ENCODE peak calls at places on chromosomes 6 and 20, in eight cellular contexts. E is CD4-positive, alpha-beta memory T cell; G is GM23248; X is tibial artery; U is transverse colon; N is uterus; H is testis; I is left lung. S is an unnamed sample.

GRCh38 chr6:144294016-144294415 is 8.9 kb downstream of the UTRN start:
- DNase-seq in I (no peak), X (no peak), N (no peak), E (no peak), G (peak; percentile 87), H (no peak), U (no peak), S (no peak)

GRCh38 chr6:31293343-31293742 is 21.5 kb upstream of the HLA-C start:
- DNase-seq in X (no peak), I (no peak), U (no peak), E (no peak), H (no peak), G (peak; percentile 48), N (no peak), S (no peak)

GRCh38 chr6:26159417-26160273 is 72.4 kb downstream of the HFE start:
- DNase-seq in U (no peak), N (no peak), H (no peak), G (peak; percentile 59), E (peak; percentile 49), X (no peak), I (no peak), S (no peak)

GRCh38 chr6:80234411-80234810 is 127.9 kb downstream of the BCKDHB start:
- DNase-seq in H (no peak), E (no peak), X (no peak), I (no peak), N (no peak), G (no peak), U (no peak), S (no peak)

GRCh38 chr20:13187899-13188298 is 33.2 kb upstream of the ISM1 start:
- DNase-seq in U (no peak), I (no peak), G (no peak), H (no peak), X (no peak), E (no peak), N (no peak), S (no peak)

GRCh38 chr6:39865011-39865888 is 69.0 kb downstream of the MOCS1 start:
- DNase-seq in G (peak; percentile 68), E (peak; percentile 11), U (peak; percentile 82), X (peak; percentile 85), N (peak; percentile 80), H (peak; percentile 92), I (peak; percentile 57), S (peak; percentile 87)

GRCh38 chr6:5079692-5080091 is 5.4 kb upstream of the PPP1R3G start:
- DNase-seq in X (no peak), U (no peak), G (no peak), E (no peak), N (no peak), I (no peak), H (no peak), S (no peak)

GRCh38 chr6:34391711-34392496 is 565 bp downstream of the NUDT3 start:
- DNase-seq in X (peak; percentile 73), U (peak; percentile 61), E (peak; percentile 47), N (peak; percentile 40), I (peak; percentile 61), G (peak; percentile 78), H (peak; percentile 73), S (no peak)

GRCh38 chr6:113927001-113927400 is 43.9 kb downstream of the HDAC2 start:
- DNase-seq in U (no peak), G (no peak), I (no peak), N (no peak), X (no peak), E (no peak), H (no peak), S (no peak)

GRCh38 chr20:3129094-3129493 is 30.6 kb downstream of the FASTKD5 start:
- DNase-seq in E (no peak), X (no peak), I (no peak), U (no peak), H (no peak), N (no peak), G (no peak), S (no peak)

GRCh38 chr20:58875541-58876134 is 23.1 kb downstream of the GNAS start:
- DNase-seq in U (no peak), X (no peak), N (no peak), I (no peak), E (no peak), H (no peak), G (peak; percentile 59), S (no peak)

GRCh38 chr20:58781138-58781537 is 69.6 kb downstream of the GNAS-AS1 start:
- DNase-seq in H (no peak), G (no peak), E (no peak), I (no peak), N (no peak), X (no peak), U (no peak), S (no peak)

GRCh38 chr6:36545767-36546663 is 1.3 kb downstream of the STK38 start:
- DNase-seq in G (peak; percentile 69), X (no peak), I (no peak), U (peak; percentile 25), H (peak; percentile 30), E (peak; percentile 27), N (peak; percentile 20), S (no peak)

GRCh38 chr20:32764000-32764960 is 2.1 kb downstream of the DNMT3B start:
- DNase-seq in E (no peak), I (no peak), U (no peak), N (no peak), G (no peak), H (no peak), X (no peak), S (no peak)
- H3K4me3 ChIP-seq in E (no peak overlapping the region), I (no peak overlapping the region), U (no peak overlapping the region), N (no peak overlapping the region), G (peak overlapping the region; percentile 98), H (no peak overlapping the region), X (no peak overlapping the region), S (no peak overlapping the region)

GRCh38 chr6:104969108-104969507 is 12.2 kb downstream of the LIN28B start:
- DNase-seq in U (no peak), I (no peak), X (no peak), G (no peak), N (no peak), H (no peak), E (no peak), S (no peak)

GRCh38 chr6:104973404-104973803 is 16.5 kb downstream of the LIN28B start:
- DNase-seq in E (no peak), H (no peak), X (no peak), I (no peak), U (no peak), G (no peak), N (no peak), S (no peak)

GRCh38 chr6:104969785-104970581 is 13.1 kb downstream of the LIN28B start:
- DNase-seq in E (no peak), U (no peak), I (no peak), G (peak; percentile 27), H (no peak), X (no peak), N (no peak), S (no peak)
- H3K27ac ChIP-seq in E (no peak overlapping the region), U (no peak overlapping the region), I (no peak overlapping the region), G (no peak overlapping the region), H (no peak overlapping the region), X (no peak overlapping the region), N (no peak overlapping the region), S (no peak overlapping the region)

GRCh38 chr20:38673731-38674177 is 50.5 kb upstream of the SLC32A1 start:
- DNase-seq in N (no peak), U (no peak), H (no peak), X (no peak), G (peak; percentile 41), E (no peak), I (no peak), S (no peak)
- H3K4me3 ChIP-seq in N (peak overlapping the region; percentile 20), U (peak overlapping the region; percentile 55), H (peak overlapping the region; percentile 16), X (peak overlapping the region; percentile 47), G (peak overlapping the region; percentile 78), E (peak overlapping the region; percentile 55), I (peak overlapping the region; percentile 36), S (peak overlapping the region; percentile 47)

DNA sequence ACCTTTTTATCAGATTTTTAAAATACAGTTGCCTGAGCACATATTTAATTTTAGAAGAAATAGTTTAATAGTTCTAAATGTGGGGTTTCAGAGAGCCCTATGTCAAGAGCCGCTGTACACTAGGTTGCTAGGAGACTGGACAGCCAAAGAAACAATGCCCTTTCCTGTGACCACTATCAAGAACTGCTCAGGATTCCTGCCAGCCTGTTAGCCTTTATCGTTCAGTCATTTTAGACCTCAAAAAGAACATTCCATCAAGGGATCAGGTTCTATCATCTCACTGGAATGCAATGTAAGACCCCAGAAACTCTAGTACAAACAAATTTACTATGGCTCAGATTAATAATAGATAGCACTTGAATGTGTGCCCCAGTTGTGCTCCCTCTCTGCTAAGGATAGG is 181.2 kb upstream of the CCN2 start:
- DNase-seq in N (no peak), H (no peak), I (no peak), E (no peak), U (no peak), G (peak; percentile 53), X (no peak), S (no peak)
- H3K27ac ChIP-seq in N (peak overlapping the region; percentile 79), H (no peak overlapping the region), I (no peak overlapping the region), E (no peak overlapping the region), U (peak overlapping the region; percentile 85), G (peak overlapping the region; percentile 99), X (peak overlapping the region; percentile 83), S (no peak overlapping the region)

S was measured in tibial nerve.